ENCODE peak calls at places on chromosomes 5 and 9, in ten cellular contexts. One of them, this sample, is unnamed.

GRCh38 chr9:78280982-78281668 is 15.8 kb upstream of the PSAT1 start:
- DNase-seq in A172: no peak
- DNase-seq in endothelial cell of umbilical vein: peak; percentile 38
- DNase-seq in ELF-1: no peak
- DNase-seq in globus pallidus: peak; percentile 66
- DNase-seq in effector memory CD8-positive, alpha-beta T cell: no peak
- DNase-seq in NCI-H2081: no peak
- DNase-seq in naive B cell: no peak
- DNase-seq in fibroblast of villous mesenchyme: peak; percentile 69
- DNase-seq in GM23338: no peak
- DNase-seq in this sample: no peak

GRCh38 chr9:136765041-136765440 is 723 bp upstream of the LCN15 start:
- DNase-seq in GM23338: no peak
- DNase-seq in endothelial cell of umbilical vein: no peak
- DNase-seq in globus pallidus: no peak
- DNase-seq in NCI-H2081: no peak
- DNase-seq in naive B cell: no peak
- DNase-seq in effector memory CD8-positive, alpha-beta T cell: no peak
- DNase-seq in fibroblast of villous mesenchyme: no peak
- DNase-seq in A172: no peak
- DNase-seq in ELF-1: no peak
- DNase-seq in this sample: no peak

GRCh38 chr5:83368317-83368716 is 103.2 kb upstream of the VCAN start:
- DNase-seq in globus pallidus: no peak
- DNase-seq in effector memory CD8-positive, alpha-beta T cell: no peak
- DNase-seq in ELF-1: no peak
- DNase-seq in endothelial cell of umbilical vein: no peak
- DNase-seq in naive B cell: no peak
- DNase-seq in NCI-H2081: no peak
- DNase-seq in fibroblast of villous mesenchyme: peak; percentile 69
- DNase-seq in GM23338: no peak
- DNase-seq in A172: peak; percentile 84
- DNase-seq in this sample: peak; percentile 36

GRCh38 chr5:6082685-6083084 is 295.7 kb downstream of the MED10 start:
- DNase-seq in fibroblast of villous mesenchyme: peak; percentile 6
- DNase-seq in naive B cell: no peak
- DNase-seq in effector memory CD8-positive, alpha-beta T cell: no peak
- DNase-seq in A172: no peak
- DNase-seq in ELF-1: no peak
- DNase-seq in NCI-H2081: no peak
- DNase-seq in endothelial cell of umbilical vein: no peak
- DNase-seq in GM23338: no peak
- DNase-seq in globus pallidus: no peak
- DNase-seq in this sample: no peak

GRCh38 chr9:19769213-19769612 is 19.6 kb downstream of the SLC24A2 start:
- DNase-seq in endothelial cell of umbilical vein: no peak
- DNase-seq in effector memory CD8-positive, alpha-beta T cell: no peak
- DNase-seq in A172: peak; percentile 45
- DNase-seq in globus pallidus: no peak
- DNase-seq in fibroblast of villous mesenchyme: no peak
- DNase-seq in NCI-H2081: no peak
- DNase-seq in GM23338: no peak
- DNase-seq in ELF-1: no peak
- DNase-seq in naive B cell: no peak
- DNase-seq in this sample: no peak

GRCh38 chr9:104027295-104027694 is 66.8 kb upstream of the SMC2 start:
- DNase-seq in endothelial cell of umbilical vein: no peak
- DNase-seq in fibroblast of villous mesenchyme: no peak
- DNase-seq in ELF-1: no peak
- DNase-seq in GM23338: no peak
- DNase-seq in NCI-H2081: peak; percentile 32
- DNase-seq in A172: no peak
- DNase-seq in effector memory CD8-positive, alpha-beta T cell: no peak
- DNase-seq in naive B cell: no peak
- DNase-seq in globus pallidus: no peak
- DNase-seq in this sample: no peak

GRCh38 chr5:169889572-169889971 is 90.7 kb downstream of the INSYN2B start:
- DNase-seq in effector memory CD8-positive, alpha-beta T cell: no peak
- DNase-seq in A172: no peak
- DNase-seq in endothelial cell of umbilical vein: no peak
- DNase-seq in naive B cell: no peak
- DNase-seq in fibroblast of villous mesenchyme: peak; percentile 46
- DNase-seq in ELF-1: no peak
- DNase-seq in GM23338: no peak
- DNase-seq in NCI-H2081: no peak
- DNase-seq in globus pallidus: no peak
- DNase-seq in this sample: no peak

GRCh38 chr5:33684760-33685159 is 207.0 kb downstream of the ADAMTS12 start:
- DNase-seq in A172: no peak
- DNase-seq in fibroblast of villous mesenchyme: no peak
- DNase-seq in effector memory CD8-positive, alpha-beta T cell: no peak
- DNase-seq in ELF-1: no peak
- DNase-seq in GM23338: peak; percentile 16
- DNase-seq in endothelial cell of umbilical vein: no peak
- DNase-seq in NCI-H2081: no peak
- DNase-seq in naive B cell: no peak
- DNase-seq in globus pallidus: no peak
- DNase-seq in this sample: no peak

GRCh38 chr5:61322738-61323429 is 9.2 kb upstream of the ZSWIM6 start:
- DNase-seq in fibroblast of villous mesenchyme: peak; percentile 51
- DNase-seq in ELF-1: no peak
- DNase-seq in A172: peak; percentile 45
- DNase-seq in endothelial cell of umbilical vein: peak; percentile 94
- DNase-seq in GM23338: peak; percentile 5
- DNase-seq in globus pallidus: no peak
- DNase-seq in naive B cell: no peak
- DNase-seq in effector memory CD8-positive, alpha-beta T cell: no peak
- DNase-seq in NCI-H2081: no peak
- DNase-seq in this sample: no peak

GRCh38 chr5:59673438-59674058 is 220.0 kb downstream of the PDE4D start:
- DNase-seq in GM23338: peak; percentile 76
- DNase-seq in ELF-1: peak; percentile 6
- DNase-seq in endothelial cell of umbilical vein: peak; percentile 66
- DNase-seq in effector memory CD8-positive, alpha-beta T cell: no peak
- DNase-seq in NCI-H2081: peak; percentile 13
- DNase-seq in fibroblast of villous mesenchyme: peak; percentile 67
- DNase-seq in A172: peak; percentile 55
- DNase-seq in naive B cell: peak; percentile 42
- DNase-seq in globus pallidus: peak; percentile 58
- DNase-seq in this sample: no peak

GRCh38 chr9:110287289-110287680 is 31.0 kb upstream of the TXN start:
- DNase-seq in globus pallidus: no peak
- DNase-seq in fibroblast of villous mesenchyme: no peak
- DNase-seq in naive B cell: no peak
- DNase-seq in A172: no peak
- DNase-seq in endothelial cell of umbilical vein: no peak
- DNase-seq in NCI-H2081: no peak
- DNase-seq in GM23338: no peak
- DNase-seq in ELF-1: no peak
- DNase-seq in effector memory CD8-positive, alpha-beta T cell: no peak
- DNase-seq in this sample: no peak

GRCh38 chr5:155027993-155028629 is 14.6 kb downstream of the KIF4B start:
- DNase-seq in globus pallidus: no peak
- DNase-seq in fibroblast of villous mesenchyme: peak; percentile 11
- DNase-seq in naive B cell: no peak
- DNase-seq in NCI-H2081: no peak
- DNase-seq in effector memory CD8-positive, alpha-beta T cell: no peak
- DNase-seq in endothelial cell of umbilical vein: peak; percentile 20
- DNase-seq in GM23338: peak; percentile 75
- DNase-seq in A172: no peak
- DNase-seq in ELF-1: no peak
- DNase-seq in this sample: no peak

GRCh38 chr5:72842816-72843215 is 26.4 kb downstream of the TNPO1 start:
- DNase-seq in globus pallidus: no peak
- DNase-seq in effector memory CD8-positive, alpha-beta T cell: no peak
- DNase-seq in fibroblast of villous mesenchyme: no peak
- DNase-seq in endothelial cell of umbilical vein: peak; percentile 92
- DNase-seq in ELF-1: no peak
- DNase-seq in GM23338: peak; percentile 27
- DNase-seq in A172: peak; percentile 74
- DNase-seq in naive B cell: no peak
- DNase-seq in NCI-H2081: no peak
- DNase-seq in this sample: peak; percentile 31

GRCh38 chr5:124240732-124241131 is 505.7 kb downstream of the ZNF608 start:
- DNase-seq in GM23338: no peak
- DNase-seq in effector memory CD8-positive, alpha-beta T cell: no peak
- DNase-seq in NCI-H2081: no peak
- DNase-seq in A172: no peak
- DNase-seq in naive B cell: no peak
- DNase-seq in ELF-1: no peak
- DNase-seq in fibroblast of villous mesenchyme: no peak
- DNase-seq in endothelial cell of umbilical vein: no peak
- DNase-seq in globus pallidus: no peak
- DNase-seq in this sample: no peak

GRCh38 chr9:93679536-93680444 is 103.4 kb downstream of the PHF2 start:
- DNase-seq in GM23338: no peak
- DNase-seq in A172: no peak
- DNase-seq in endothelial cell of umbilical vein: no peak
- DNase-seq in effector memory CD8-positive, alpha-beta T cell: no peak
- DNase-seq in ELF-1: peak; percentile 1
- DNase-seq in NCI-H2081: no peak
- DNase-seq in fibroblast of villous mesenchyme: no peak
- DNase-seq in naive B cell: no peak
- DNase-seq in globus pallidus: no peak
- DNase-seq in this sample: no peak

GRCh38 chr9:20426019-20426418 is 196.3 kb downstream of the MLLT3 start:
- DNase-seq in naive B cell: no peak
- DNase-seq in globus pallidus: no peak
- DNase-seq in NCI-H2081: no peak
- DNase-seq in ELF-1: no peak
- DNase-seq in GM23338: no peak
- DNase-seq in fibroblast of villous mesenchyme: no peak
- DNase-seq in effector memory CD8-positive, alpha-beta T cell: no peak
- DNase-seq in endothelial cell of umbilical vein: no peak
- DNase-seq in A172: no peak
- DNase-seq in this sample: no peak

GRCh38 chr5:176355400-176356178 is 6.0 kb downstream of the KIAA1191 start:
- DNase-seq in naive B cell: no peak
- DNase-seq in ELF-1: peak; percentile 17
- DNase-seq in A172: no peak
- DNase-seq in effector memory CD8-positive, alpha-beta T cell: no peak
- DNase-seq in globus pallidus: no peak
- DNase-seq in endothelial cell of umbilical vein: no peak
- DNase-seq in NCI-H2081: no peak
- DNase-seq in fibroblast of villous mesenchyme: no peak
- DNase-seq in GM23338: peak; percentile 65
- DNase-seq in this sample: no peak

GRCh38 chr5:76544268-76544926 is 78.8 kb downstream of the F2RL2 start:
- DNase-seq in effector memory CD8-positive, alpha-beta T cell: peak; percentile 45
- DNase-seq in endothelial cell of umbilical vein: no peak
- DNase-seq in NCI-H2081: no peak
- DNase-seq in fibroblast of villous mesenchyme: peak; percentile 14
- DNase-seq in globus pallidus: no peak
- DNase-seq in A172: peak; percentile 14
- DNase-seq in naive B cell: peak; percentile 23
- DNase-seq in ELF-1: peak; percentile 52
- DNase-seq in GM23338: peak; percentile 78
- DNase-seq in this sample: no peak

GRCh38 chr9:35756743-35757526 is 2.9 kb upstream of the MSMP start:
- DNase-seq in GM23338: peak; percentile 85
- DNase-seq in globus pallidus: peak; percentile 45
- DNase-seq in endothelial cell of umbilical vein: peak; percentile 84
- DNase-seq in NCI-H2081: peak; percentile 82
- DNase-seq in fibroblast of villous mesenchyme: no peak
- DNase-seq in A172: peak; percentile 49
- DNase-seq in effector memory CD8-positive, alpha-beta T cell: peak; percentile 64
- DNase-seq in ELF-1: peak; percentile 71
- DNase-seq in naive B cell: peak; percentile 68
- DNase-seq in this sample: peak; percentile 36

GRCh38 chr9:89440548-89440947 is 57.4 kb downstream of the SEMA4D start:
- DNase-seq in ELF-1: no peak
- DNase-seq in naive B cell: no peak
- DNase-seq in fibroblast of villous mesenchyme: no peak
- DNase-seq in GM23338: no peak
- DNase-seq in effector memory CD8-positive, alpha-beta T cell: no peak
- DNase-seq in globus pallidus: no peak
- DNase-seq in A172: no peak
- DNase-seq in NCI-H2081: no peak
- DNase-seq in endothelial cell of umbilical vein: no peak
- DNase-seq in this sample: no peak

This sample was measured in H54.